ENCODE peak calls at places on chromosomes 13 and 19, in ten cellular contexts. R, K, Q, G, Z, C, A, U, B and I are unnamed samples.

GRCh38 chr19:3055741-3056453 is 6.4 kb downstream of the TLE5 start:
- DNase-seq in A (no peak), K (no peak), Q (peak; percentile 96), G (peak; percentile 63), U (peak; percentile 41), B (no peak), Z (no peak), C (no peak), R (peak; percentile 87), I (no peak)

GRCh38 chr13:99225078-99225477 is 24.4 kb downstream of the UBAC2 start:
- DNase-seq in B (no peak), Q (no peak), G (no peak), R (no peak), U (no peak), C (no peak), K (no peak), Z (no peak), A (no peak), I (no peak)

GRCh38 chr13:101152184-101152583 is 264.1 kb downstream of the NALCN start:
- DNase-seq in K (no peak), Z (peak; percentile 33), U (no peak), C (no peak), B (no peak), A (no peak), R (no peak), Q (no peak), G (no peak), I (no peak)

GRCh38 chr19:9565900-9566705 is 18.2 kb downstream of the ZNF121 start:
- DNase-seq in A (no peak), U (no peak), B (no peak), Z (peak; percentile 21), G (no peak), K (no peak), Q (peak; percentile 29), C (peak; percentile 39), R (no peak), I (no peak)

GRCh38 chr13:40445557-40445990 is 220.9 kb downstream of the FOXO1 start:
- DNase-seq in A (peak; percentile 68), K (no peak), B (no peak), Q (peak; percentile 99), U (no peak), R (peak; percentile 34), Z (no peak), C (no peak), G (peak; percentile 62), I (peak; percentile 30)

GRCh38 chr19:40223135-40223822 is 3.2 kb downstream of the CCNP start:
- DNase-seq in R (peak; percentile 38), U (no peak), K (peak; percentile 34), C (no peak), B (no peak), G (no peak), Q (peak; percentile 54), A (no peak), Z (no peak), I (no peak)

GRCh38 chr19:48689438-48689837 is 6.3 kb upstream of the FUT2 start:
- DNase-seq in C (no peak), G (no peak), B (no peak), U (peak; percentile 55), Q (no peak), K (no peak), A (no peak), R (no peak), Z (no peak), I (no peak)

GRCh38 chr13:111969551-111970135 is 97.3 kb upstream of the SOX1 start:
- DNase-seq in B (no peak), Q (no peak), A (no peak), C (no peak), G (no peak), Z (no peak), K (no peak), U (no peak), R (no peak), I (no peak)

GRCh38 chr19:23558541-23558940 is 128.5 kb downstream of the ZNF675 start:
- DNase-seq in Q (no peak), R (no peak), A (no peak), U (no peak), C (no peak), B (no peak), K (no peak), Z (no peak), G (no peak), I (no peak)

GRCh38 chr19:27775395-27775794 is 1437.6 kb downstream of the UQCRFS1 start:
- DNase-seq in K (no peak), A (peak; percentile 9), B (no peak), Z (no peak), R (no peak), U (no peak), G (no peak), C (no peak), Q (no peak), I (no peak)

GRCh38 chr13:25901460-25902376 is 150.1 kb downstream of the SHISA2 start:
- DNase-seq in R (no peak), G (no peak), B (no peak), K (peak; percentile 35), Z (peak; percentile 93), C (peak; percentile 68), U (no peak), A (no peak), Q (peak; percentile 97), I (no peak)

GRCh38 chr13:27264648-27265047 is 6.0 kb upstream of the RASL11A start:
- DNase-seq in A (no peak), U (no peak), K (no peak), Z (no peak), R (no peak), C (no peak), Q (no peak), G (no peak), B (no peak), I (no peak)

GRCh38 chr19:51593138-51593890 is 22.2 kb downstream of the ZNF175 start:
- DNase-seq in Q (peak; percentile 14), R (no peak), U (no peak), Z (no peak), G (no peak), A (no peak), B (no peak), K (no peak), C (no peak), I (no peak)

GRCh38 chr13:99105160-99105559 is 95.5 kb upstream of the UBAC2 start:
- DNase-seq in B (no peak), C (no peak), A (no peak), R (no peak), G (no peak), U (no peak), Z (no peak), K (no peak), Q (no peak), I (no peak)

GRCh38 chr19:38559428-38560401 is 58.0 kb downstream of the MAP4K1 start:
- DNase-seq in B (no peak), Q (peak; percentile 97), A (no peak), G (peak; percentile 6), R (no peak), K (no peak), U (no peak), C (no peak), Z (no peak), I (no peak)

GRCh38 chr13:73177911-73178565 is 119.2 kb downstream of the KLF5 start:
- DNase-seq in R (peak; percentile 61), B (no peak), G (no peak), Z (no peak), C (no peak), K (no peak), Q (no peak), U (no peak), A (no peak), I (no peak)

GRCh38 chr13:45325806-45326205 is 15.2 kb downstream of the TPT1 start:
- DNase-seq in Q (peak; percentile 92), A (peak; percentile 81), C (peak; percentile 88), K (no peak), R (no peak), B (no peak), U (no peak), G (peak; percentile 79), Z (peak; percentile 95), I (no peak)

GRCh38 chr13:84588023-84588422 is 705.7 kb upstream of the SLITRK1 start:
- DNase-seq in C (no peak), Q (no peak), A (no peak), R (no peak), U (no peak), K (no peak), B (no peak), Z (peak; percentile 2), G (no peak), I (no peak)

GRCh38 chr19:13094285-13094595 is 8.4 kb downstream of the LYL1 start:
- DNase-seq in A (no peak), U (peak; percentile 46), K (no peak), R (no peak), B (no peak), Z (no peak), Q (no peak), C (no peak), G (no peak), I (no peak)

GRCh38 chr13:104021806-104022397 is 955.7 kb upstream of the SLC10A2 start:
- DNase-seq in Q (no peak), A (no peak), U (no peak), C (no peak), R (no peak), G (no peak), B (no peak), Z (no peak), K (no peak), I (no peak)

GRCh38 chr13:74090869-74091605 is 43.2 kb downstream of the KLF12 start:
- DNase-seq in G (no peak), Z (no peak), C (no peak), B (no peak), R (no peak), Q (no peak), U (no peak), A (no peak), K (no peak), I (no peak)

GRCh38 chr13:46617885-46618284 is 64.9 kb downstream of the LRCH1 start:
- DNase-seq in B (no peak), Q (no peak), U (no peak), C (no peak), Z (no peak), K (no peak), A (no peak), R (no peak), G (no peak), I (no peak)

GRCh38 chr13:73171926-73172325 is 113.1 kb downstream of the KLF5 start:
- DNase-seq in Q (peak; percentile 59), U (no peak), C (peak; percentile 19), G (peak; percentile 30), K (no peak), Z (peak; percentile 40), A (no peak), R (no peak), B (no peak), I (no peak)

GRCh38 chr13:94251801-94252200 is 227.7 kb downstream of the DCT start:
- DNase-seq in R (peak; percentile 44), U (peak; percentile 14), B (no peak), Z (no peak), A (no peak), C (peak; percentile 69), G (peak; percentile 28), K (no peak), Q (no peak), I (no peak)